ENCODE peak calls at places on chromosomes 6 and 20, in nine cellular contexts. L, Y, D, K, Z, P, V, J and O are unnamed samples.

GRCh38 chr20:16747291-16747811 is 807 bp upstream of the OTOR start:
- DNase-seq in L (no peak), Y (no peak), D (no peak), K (no peak), Z (no peak), P (no peak), V (peak), J (no peak), O (no peak)

GRCh38 chr20:60224914-60225313 is 266.7 kb downstream of the CDH26 start:
- DNase-seq in L (peak), Y (no peak), D (no peak), K (no peak), Z (peak), P (no peak), V (no peak), J (no peak), O (no peak)

GRCh38 chr6:163250122-163250521 is 164.4 kb upstream of the QKI start:
- DNase-seq in L (no peak), Y (no peak), D (no peak), K (no peak), Z (no peak), P (no peak), V (no peak), J (no peak), O (no peak)

GRCh38 chr6:152723398-152723797 is 25.7 kb downstream of the MYCT1 start:
- DNase-seq in L (no peak), Y (no peak), D (no peak), K (no peak), Z (no peak), P (no peak), V (no peak), J (no peak), O (no peak)

GRCh38 chr20:31675828-31676533 is 38.3 kb downstream of the COX4I2 start:
- DNase-seq in L (no peak), Y (no peak), D (no peak), K (no peak), Z (no peak), P (no peak), V (no peak), J (no peak), O (peak)

GRCh38 chr6:118752803-118753202 is 101.4 kb upstream of the CEP85L start:
- DNase-seq in L (no peak), Y (no peak), D (no peak), K (no peak), Z (no peak), P (no peak), V (no peak), J (no peak), O (no peak)

GRCh38 chr20:17681741-17682102 is 320 bp downstream of the RRBP1 start:
- DNase-seq in L (no peak), Y (no peak), D (no peak), K (no peak), Z (no peak), P (no peak), V (no peak), J (no peak), O (no peak)

GRCh38 chr6:134402372-134402984 is 84.6 kb upstream of the SGK1 start:
- DNase-seq in L (no peak), Y (no peak), D (no peak), K (no peak), Z (no peak), P (no peak), V (no peak), J (no peak), O (no peak)

GRCh38 chr20:33685328-33686007 is 717 bp downstream of the E2F1 start:
- DNase-seq in L (peak), Y (no peak), D (peak), K (peak), Z (peak), P (no peak), V (no peak), J (no peak), O (no peak)

GRCh38 chr20:25683050-25683449 is 13.6 kb downstream of the ZNF337 start:
- DNase-seq in L (no peak), Y (peak), D (no peak), K (no peak), Z (no peak), P (no peak), V (no peak), J (no peak), O (no peak)

GRCh38 chr6:53796791-53797190 is 2.0 kb downstream of the LRRC1 start:
- DNase-seq in L (no peak), Y (no peak), D (no peak), K (no peak), Z (no peak), P (no peak), V (no peak), J (no peak), O (no peak)

GRCh38 chr6:118372413-118372812 is 175.7 kb upstream of the PLN start:
- DNase-seq in L (peak), Y (no peak), D (no peak), K (no peak), Z (no peak), P (no peak), V (no peak), J (no peak), O (no peak)

GRCh38 chr20:7742479-7742878 is 197.8 kb downstream of the HAO1 start:
- DNase-seq in L (no peak), Y (no peak), D (no peak), K (no peak), Z (no peak), P (no peak), V (peak), J (no peak), O (no peak)

GRCh38 chr20:41476013-41476441 is 109.4 kb upstream of the EMILIN3 start:
- DNase-seq in L (no peak), Y (no peak), D (no peak), K (peak), Z (no peak), P (no peak), V (peak), J (no peak), O (no peak)

GRCh38 chr20:12170406-12170805 is 252.7 kb downstream of the BTBD3 start:
- DNase-seq in L (no peak), Y (no peak), D (no peak), K (no peak), Z (no peak), P (no peak), V (no peak), J (no peak), O (no peak)

GRCh38 chr6:39239527-39240154 is 10.4 kb upstream of the KCNK5 start:
- DNase-seq in L (no peak), Y (no peak), D (no peak), K (no peak), Z (no peak), P (no peak), V (no peak), J (no peak), O (no peak)

GRCh38 chr20:11195899-11196558 is 522.2 kb upstream of the JAG1 start:
- DNase-seq in L (no peak), Y (no peak), D (no peak), K (no peak), Z (no peak), P (no peak), V (no peak), J (no peak), O (peak)

GRCh38 chr6:53837875-53838806 is 43.3 kb downstream of the LRRC1 start:
- DNase-seq in L (no peak), Y (no peak), D (no peak), K (no peak), Z (no peak), P (no peak), V (no peak), J (no peak), O (no peak)

GRCh38 chr20:11544029-11544678 is 373.5 kb upstream of the BTBD3 start:
- DNase-seq in L (peak), Y (no peak), D (peak), K (peak), Z (peak), P (no peak), V (no peak), J (no peak), O (no peak)

GRCh38 chr20:45229264-45230056 is 8.3 kb downstream of the SEMG2 start:
- DNase-seq in L (peak), Y (no peak), D (no peak), K (peak), Z (peak), P (no peak), V (peak), J (peak), O (peak)

GRCh38 chr20:19807901-19808300 is 49.8 kb downstream of the RIN2 start:
- DNase-seq in L (no peak), Y (no peak), D (no peak), K (no peak), Z (no peak), P (no peak), V (no peak), J (no peak), O (no peak)

GRCh38 chr6:16739329-16739801 is 21.9 kb downstream of the ATXN1 start:
- DNase-seq in L (no peak), Y (no peak), D (no peak), K (no peak), Z (peak), P (no peak), V (no peak), J (no peak), O (no peak)
- TF ChIP-seq EP300 in L (no peak), Y (no peak), D (no peak), K (no peak), Z (no peak), P (no peak), V (no peak), J (no peak), O (no peak)

GRCh38 chr6:169425628-169426370 is 172.2 kb upstream of the THBS2 start:
- DNase-seq in L (peak), Y (no peak), D (no peak), K (no peak), Z (no peak), P (no peak), V (no peak), J (no peak), O (no peak)
- TF ChIP-seq POLR2AphosphoS5 in L (no peak), Y (no peak), D (no peak), K (no peak), Z (no peak), P (no peak), V (no peak), J (no peak), O (no peak)

GRCh38 chr6:161373905-161374451 is 100.1 kb upstream of the AGPAT4 start:
- DNase-seq in L (peak), Y (no peak), D (no peak), K (peak), Z (peak), P (peak), V (peak), J (peak), O (no peak)

GRCh38 chr6:161377116-161377515 is 103.3 kb upstream of the AGPAT4 start:
- DNase-seq in L (no peak), Y (no peak), D (no peak), K (no peak), Z (no peak), P (no peak), V (no peak), J (no peak), O (no peak)

GRCh38 chr6:161372422-161372793 is 98.5 kb upstream of the AGPAT4 start:
- DNase-seq in L (no peak), Y (no peak), D (no peak), K (no peak), Z (no peak), P (no peak), V (no peak), J (no peak), O (no peak)

GRCh38 chr6:161376367-161376766 is 102.5 kb upstream of the AGPAT4 start:
- DNase-seq in L (no peak), Y (no peak), D (no peak), K (no peak), Z (no peak), P (no peak), V (no peak), J (no peak), O (no peak)

GRCh38 chr6:161374971-161375873 is 101.4 kb upstream of the AGPAT4 start:
- DNase-seq in L (peak), Y (no peak), D (no peak), K (peak), Z (peak), P (no peak), V (peak), J (no peak), O (peak)
- TF ChIP-seq EP300 in L (no peak), Y (no peak), D (no peak), K (no peak), Z (no peak), P (no peak), V (no peak), J (no peak), O (no peak)

GRCh38 chr6:41355952-41356351 is 20.5 kb downstream of the NCR2 start:
- DNase-seq in L (no peak), Y (peak), D (no peak), K (no peak), Z (no peak), P (no peak), V (no peak), J (no peak), O (no peak)
- TF ChIP-seq POLR2AphosphoS5 in L (no peak), Y (no peak), D (no peak), K (no peak), Z (no peak), P (no peak), V (no peak), J (no peak), O (no peak)

GRCh38 chr6:67394254-67394653 is 1240.8 kb upstream of the ADGRB3 start:
- DNase-seq in L (no peak), Y (no peak), D (no peak), K (no peak), Z (no peak), P (no peak), V (no peak), J (no peak), O (no peak)

GRCh38 chr6:67393356-67393755 is 1241.7 kb upstream of the ADGRB3 start:
- DNase-seq in L (no peak), Y (no peak), D (no peak), K (no peak), Z (no peak), P (no peak), V (no peak), J (no peak), O (no peak)
- TF ChIP-seq EP300 in L (no peak), Y (no peak), D (no peak), K (no peak), Z (no peak), P (no peak), V (no peak), J (no peak), O (no peak)

GRCh38 chr6:21984551-21984950 is 312.3 kb downstream of the PRL start:
- DNase-seq in L (peak), Y (no peak), D (no peak), K (no peak), Z (no peak), P (no peak), V (no peak), J (no peak), O (no peak)

GRCh38 chr6:21985904-21986303 is 310.9 kb downstream of the PRL start:
- DNase-seq in L (no peak), Y (no peak), D (no peak), K (no peak), Z (no peak), P (no peak), V (no peak), J (no peak), O (no peak)

GRCh38 chr6:21986703-21987102 is 310.1 kb downstream of the PRL start:
- DNase-seq in L (no peak), Y (no peak), D (no peak), K (no peak), Z (no peak), P (no peak), V (no peak), J (no peak), O (no peak)

GRCh38 chr6:21984135-21984534 is 312.7 kb downstream of the PRL start:
- DNase-seq in L (no peak), Y (no peak), D (no peak), K (no peak), Z (no peak), P (no peak), V (no peak), J (no peak), O (no peak)

GRCh38 chr6:21987501-21987957 is 309.3 kb downstream of the PRL start:
- DNase-seq in L (peak), Y (no peak), D (peak), K (peak), Z (peak), P (no peak), V (peak), J (no peak), O (peak)
- TF ChIP-seq POLR2AphosphoS5 in L (peak), Y (peak), D (no peak), K (peak), Z (no peak), P (no peak), V (peak), J (no peak), O (peak)